ENCODE peak calls at places on chromosomes 4 and X, in six cellular contexts. W is endothelial cell of umbilical vein, V is sigmoid colon, O is GM23338, A is breast epithelium, S is H1. R is an unnamed sample.

GRCh38 chr4:5710065-5710961 is 688 bp upstream of the EVC start:
- DNase-seq in W (peak), V (no peak), O (peak), A (no peak), S (no peak), R (no peak)

GRCh38 chrX:11351375-11352295 is 58.4 kb downstream of the AMELX start:
- DNase-seq in W (no peak), V (peak), O (no peak), A (no peak), S (no peak), R (peak)

GRCh38 chr4:144288011-144288903 is 147.7 kb upstream of the GYPA start:
- DNase-seq in W (no peak), V (no peak), O (peak), A (no peak), S (no peak), R (no peak)

GRCh38 chr4:153620352-153620751 is 63.7 kb upstream of the TLR2 start:
- DNase-seq in W (peak), V (no peak), O (no peak), A (no peak), S (no peak), R (no peak)

GRCh38 chr4:147731611-147732515 is at the start of gene ARHGAP10:
- DNase-seq in W (peak), V (peak), O (peak), A (peak), S (no peak), R (peak)

GRCh38 chrX:139762400-139763183 is 54.6 kb upstream of the MCF2 start:
- DNase-seq in W (no peak), V (no peak), O (no peak), A (no peak), S (no peak), R (no peak)

GRCh38 chr4:150126880-150127236 is 48.6 kb downstream of the DCLK2 start:
- DNase-seq in W (peak), V (no peak), O (no peak), A (no peak), S (no peak), R (no peak)

GRCh38 chr4:26360273-26360672 is 39.5 kb downstream of the RBPJ start:
- DNase-seq in W (no peak), V (no peak), O (no peak), A (no peak), S (no peak), R (no peak)

GRCh38 chr4:141501931-141502330 is 134.5 kb upstream of the IL15 start:
- DNase-seq in W (peak), V (no peak), O (no peak), A (no peak), S (no peak), R (no peak)

GRCh38 chr4:33649015-33649414 is 2595.3 kb downstream of the ARAP2 start:
- DNase-seq in W (no peak), V (no peak), O (peak), A (no peak), S (no peak), R (no peak)

GRCh38 chr4:77358315-77358928 is 201.4 kb downstream of the CCNG2 start:
- DNase-seq in W (peak), V (no peak), O (peak), A (no peak), S (no peak), R (no peak)

GRCh38 chr4:77586953-77587383 is 18.7 kb upstream of the CXCL13 start:
- DNase-seq in W (no peak), V (no peak), O (no peak), A (no peak), S (no peak), R (peak)

GRCh38 chr4:82954212-82954611 is 53.7 kb downstream of the THAP9 start:
- DNase-seq in W (no peak), V (no peak), O (no peak), A (no peak), S (no peak), R (no peak)

GRCh38 chr4:25029479-25030282 is 1.1 kb downstream of the LGI2 start:
- DNase-seq in W (no peak), V (no peak), O (peak), A (no peak), S (no peak), R (peak)

GRCh38 chr4:150007512-150007911 is 70.7 kb upstream of the DCLK2 start:
- DNase-seq in W (no peak), V (no peak), O (no peak), A (no peak), S (no peak), R (no peak)

GRCh38 chr4:15963568-15963967 is 593 bp upstream of the FGFBP2 start:
- DNase-seq in W (no peak), V (no peak), O (no peak), A (no peak), S (no peak), R (peak)

GRCh38 chrX:41273638-41274037 is 60.3 kb upstream of the DDX3X start:
- DNase-seq in W (no peak), V (no peak), O (no peak), A (no peak), S (no peak), R (no peak)

GRCh38 chr4:78372282-78372988 is 179.1 kb upstream of the ANXA3 start:
- DNase-seq in W (no peak), V (no peak), O (no peak), A (no peak), S (no peak), R (no peak)

GRCh38 chr4:31220921-31221320 is 500.8 kb downstream of the PCDH7 start:
- DNase-seq in W (no peak), V (no peak), O (no peak), A (no peak), S (no peak), R (no peak)

GRCh38 chrX:153726286-153727107 is 1.8 kb downstream of the ABCD1 start:
- DNase-seq in W (peak), V (peak), O (peak), A (no peak), S (peak), R (peak)

GRCh38 chrX:42385730-42386129 is 392.2 kb downstream of the PPP1R2C start:
- DNase-seq in W (no peak), V (no peak), O (no peak), A (no peak), S (no peak), R (no peak)

GRCh38 chrX:10603612-10604011 is 16.8 kb downstream of the MID1 start:
- DNase-seq in W (no peak), V (no peak), O (peak), A (no peak), S (no peak), R (no peak)

GRCh38 chr4:38663801-38664703 is at the start of gene KLF3:
- DNase-seq in W (peak), V (peak), O (peak), A (peak), S (no peak), R (peak)

GRCh38 chr4:176034498-176034897 is 31.1 kb upstream of the WDR17 start:
- DNase-seq in W (peak), V (no peak), O (peak), A (no peak), S (no peak), R (no peak)

GRCh38 chrX:18895157-18895952 is 88.6 kb downstream of the PHKA2 start:
- DNase-seq in W (no peak), V (peak), O (no peak), A (peak), S (no peak), R (peak)

GRCh38 chrX:119687661-119688413 is 5.1 kb downstream of the SEPTIN6 start:
- DNase-seq in W (peak), V (no peak), O (no peak), A (no peak), S (no peak), R (no peak)

GRCh38 chrX:79462458-79462857 is 95.3 kb upstream of the ITM2A start:
- DNase-seq in W (no peak), V (no peak), O (no peak), A (no peak), S (no peak), R (no peak)

DNA sequence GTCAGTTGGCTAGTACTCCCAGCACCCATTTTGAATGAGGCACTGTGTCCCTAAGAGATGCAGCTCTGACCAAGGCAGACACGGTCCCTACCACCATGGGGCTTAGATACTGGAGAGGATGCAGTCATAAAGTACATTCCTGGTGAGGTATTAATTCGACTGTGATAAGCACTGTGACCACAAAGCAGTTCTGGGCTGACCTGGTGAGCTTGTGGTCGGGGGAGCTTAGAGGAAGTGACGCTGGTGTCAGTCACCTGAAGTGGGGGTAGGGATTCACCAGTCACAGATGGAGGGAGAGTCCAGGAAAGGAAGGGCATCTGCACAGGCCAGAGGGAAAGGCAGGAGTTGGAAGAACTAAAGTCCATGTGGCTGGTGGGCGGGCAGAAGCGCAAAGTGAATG is 15.8 kb upstream of the CLTRN start:
- DNase-seq in W (no peak), V (no peak), O (no peak), A (no peak), S (no peak), R (no peak)
- H3K4me3 ChIP-seq in W (no peak), V (no peak), O (no peak), A (no peak), S (no peak), R (no peak)

DNA sequence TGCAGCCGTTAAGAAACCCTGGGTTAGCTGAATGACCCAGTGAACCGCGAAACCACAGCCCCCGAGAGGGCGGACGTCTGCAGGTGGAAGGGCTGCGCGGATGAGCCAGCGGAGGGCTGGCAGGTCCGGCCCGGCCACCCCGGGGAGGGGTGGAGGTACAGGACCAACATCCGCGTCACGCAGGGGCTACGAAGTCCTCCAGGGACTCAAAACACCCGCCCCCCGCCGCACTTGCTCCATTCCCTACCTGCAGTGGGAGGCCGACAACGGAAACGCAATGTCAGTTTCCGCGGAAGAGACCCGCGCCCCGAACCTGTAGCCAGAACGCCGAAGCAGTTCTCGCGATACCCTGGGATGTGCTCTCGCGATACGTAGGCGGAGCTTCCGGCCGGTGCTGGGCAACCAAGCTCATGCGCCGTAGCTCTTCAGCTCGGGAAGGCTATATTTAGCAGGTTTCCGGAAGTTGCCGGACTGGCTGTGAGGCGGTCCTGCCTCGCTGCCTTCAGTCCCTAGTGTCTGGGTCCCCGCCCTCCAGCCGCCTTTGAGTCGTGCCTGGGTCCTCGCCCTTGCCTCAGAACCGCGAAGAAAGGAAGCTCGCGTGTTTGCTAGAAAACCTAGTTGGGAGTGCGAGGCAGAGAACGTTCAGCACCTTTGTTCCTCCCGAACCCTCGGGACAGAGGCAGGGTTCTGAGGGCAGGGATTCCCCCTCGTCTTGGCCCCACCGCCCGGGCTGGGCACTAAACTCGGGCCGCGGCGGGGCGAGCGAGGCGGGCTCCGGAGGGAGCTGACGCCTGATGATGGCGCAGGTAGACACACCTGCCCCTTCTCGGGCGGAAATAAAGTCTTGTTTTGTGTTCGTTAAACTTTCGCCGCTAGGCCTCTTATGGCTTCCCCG is at the start of the genes OFD1 and TRAPPC2:
- DNase-seq in W (peak), V (peak), O (peak), A (peak), S (peak), R (peak)
- TF ChIP-seq POLR2AphosphoS5 in W (peak), V (peak), O (peak), A (peak), S (peak), R (peak)

GRCh38 chr4:7872264-7872771 is 67.3 kb downstream of the AFAP1 start:
- DNase-seq in W (no peak), V (peak), O (no peak), A (no peak), S (no peak), R (no peak)
- H3K4me3 ChIP-seq in W (no peak), V (no peak), O (no peak), A (no peak), S (no peak), R (no peak)

DNA sequence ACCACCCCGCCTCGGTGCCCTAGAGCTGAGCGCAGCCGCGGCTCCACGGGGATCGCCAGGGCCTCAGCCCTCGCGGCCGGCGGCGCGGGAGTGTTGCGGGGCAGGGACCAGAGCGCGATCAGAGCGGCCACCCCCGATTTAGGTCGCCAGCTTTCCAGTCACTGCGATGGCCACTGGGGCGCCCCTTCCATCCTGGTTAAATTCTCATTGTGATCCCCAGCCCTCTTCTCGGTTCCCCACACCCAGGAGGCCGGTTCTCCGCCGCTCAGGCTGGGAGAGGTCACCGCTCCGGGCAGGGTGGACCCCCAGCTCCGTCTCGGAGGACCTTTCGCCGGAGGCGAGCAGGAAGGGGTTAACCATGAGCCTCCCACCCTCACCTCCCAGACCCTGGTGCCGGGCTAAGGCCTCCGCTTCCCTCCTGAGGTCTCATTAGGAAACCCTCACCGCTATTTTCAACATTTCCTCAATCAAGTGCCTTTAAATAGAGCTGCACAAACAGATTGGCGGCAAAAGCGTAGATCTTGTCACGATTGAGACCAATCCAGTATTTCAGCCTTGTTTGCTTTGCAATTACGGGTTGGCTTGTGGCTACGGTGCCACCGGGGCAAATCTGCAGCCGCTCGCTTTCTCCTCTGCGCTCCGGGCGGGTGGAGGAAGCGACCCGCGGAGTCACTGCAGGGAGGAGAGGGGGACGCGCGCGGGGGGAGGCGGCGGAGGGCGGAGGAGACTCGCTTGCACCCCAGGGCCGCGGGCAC is 8.3 kb upstream of the HAND2 start:
- DNase-seq in W (no peak), V (peak), O (peak), A (no peak), S (no peak), R (peak)
- TF ChIP-seq POLR2AphosphoS5 in W (no peak), V (no peak), O (no peak), A (no peak), S (no peak), R (peak)

GRCh38 chr4:87844476-87844875 is 11.7 kb downstream of the MEPE start:
- DNase-seq in W (peak), V (no peak), O (no peak), A (no peak), S (no peak), R (no peak)
- H3K4me3 ChIP-seq in W (no peak), V (no peak), O (no peak), A (no peak), S (no peak), R (no peak)

DNA sequence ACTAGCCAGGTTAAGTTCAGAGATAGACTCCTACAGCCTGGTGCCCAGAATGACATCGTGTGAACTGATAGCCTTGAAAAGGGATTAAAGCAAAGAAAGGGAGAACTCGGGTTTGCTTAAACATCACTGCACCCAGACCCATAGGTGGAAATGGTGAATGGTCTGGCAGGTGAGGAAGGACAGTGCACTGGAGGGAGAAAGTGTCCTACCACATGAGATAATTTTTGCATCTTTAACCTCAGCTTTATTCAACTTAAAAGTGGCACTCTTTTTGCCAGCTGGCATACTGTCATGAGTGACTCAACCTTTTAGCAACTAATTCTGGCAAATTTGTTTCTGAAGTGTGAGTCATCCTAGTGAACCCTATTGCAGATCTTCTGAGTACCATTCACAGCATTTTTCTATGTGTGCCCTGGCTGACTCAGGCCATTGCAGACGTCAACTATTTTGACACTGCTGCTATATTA is 53.0 kb upstream of the DAPP1 start:
- DNase-seq in W (peak), V (no peak), O (no peak), A (no peak), S (no peak), R (no peak)
- TF ChIP-seq POLR2AphosphoS5 in W (no peak), V (peak), O (no peak), A (no peak), S (no peak), R (no peak)

DNA sequence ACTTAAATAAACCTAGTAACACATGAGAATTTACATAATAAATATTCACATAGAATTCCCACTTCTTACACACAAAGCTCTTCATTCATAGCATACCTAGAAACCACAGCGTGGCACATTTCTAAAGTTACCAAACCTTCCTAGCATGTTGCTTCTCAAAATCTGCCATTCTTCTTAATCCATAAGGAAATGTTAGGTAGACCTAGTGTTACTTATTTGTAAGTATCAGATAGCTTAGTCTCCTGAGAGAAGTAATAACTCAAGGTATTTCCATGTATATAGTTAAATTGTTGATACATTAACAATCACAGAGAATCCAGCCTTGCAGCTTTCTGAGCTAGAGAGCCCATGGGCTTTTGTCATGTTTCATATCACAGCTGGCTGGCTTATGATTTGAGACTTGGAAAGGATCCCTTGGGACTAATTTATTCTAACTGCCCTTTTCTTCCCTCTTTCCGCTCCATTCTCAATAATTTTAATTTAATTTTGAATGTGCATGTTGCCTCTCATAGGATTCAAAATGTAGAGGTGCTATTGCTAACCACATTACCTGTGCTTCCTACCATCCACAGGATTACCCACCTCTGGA is 17.6 kb downstream of the SH3RF1 start:
- DNase-seq in W (peak), V (no peak), O (no peak), A (no peak), S (no peak), R (no peak)
- H3K4me3 ChIP-seq in W (no peak), V (no peak), O (no peak), A (no peak), S (no peak), R (no peak)

GRCh38 chr4:80911458-80911857 is 119.0 kb upstream of the BMP3 start:
- DNase-seq in W (no peak), V (no peak), O (no peak), A (no peak), S (no peak), R (no peak)
- TF ChIP-seq POLR2AphosphoS5 in W (no peak), V (no peak), O (no peak), A (no peak), S (no peak), R (no peak)

GRCh38 chr4:113978105-113978504 is 1.3 kb downstream of the ARSJ start:
- DNase-seq in W (no peak), V (no peak), O (no peak), A (no peak), S (no peak), R (no peak)
- H3K4me3 ChIP-seq in W (peak), V (peak), O (peak), A (peak), S (peak), R (peak)

GRCh38 chr4:118867311-118868067 is 21.2 kb upstream of the SYNPO2 start:
- DNase-seq in W (no peak), V (no peak), O (no peak), A (no peak), S (no peak), R (no peak)
- TF ChIP-seq POLR2AphosphoS5 in W (no peak), V (no peak), O (no peak), A (no peak), S (no peak), R (no peak)

R was measured in spleen.